ENCODE peak calls at places on chromosomes 1 and 21, in six cellular contexts. H is neuronal stem cell, C is mammary epithelial cell, B is fibroblast of mammary gland, N is lower leg skin, V is pancreas. X is an unnamed sample.

GRCh38 chr1:182570611-182570970 is 18.5 kb downstream of the RNASEL start:
- DNase-seq in H (no peak), C (no peak), B (no peak), N (no peak), V (no peak), X (no peak)

GRCh38 chr1:112957133-112957812 is 1.3 kb upstream of the SLC16A1 start:
- DNase-seq in H (no peak), C (peak), B (peak), N (peak), V (no peak), X (peak)

GRCh38 chr1:201264072-201264471 is 19.2 kb upstream of the PKP1 start:
- DNase-seq in H (no peak), C (no peak), B (no peak), N (peak), V (peak), X (no peak)

GRCh38 chr1:33093004-33093403 is 12.1 kb downstream of the AZIN2 start:
- DNase-seq in H (no peak), C (no peak), B (no peak), N (no peak), V (no peak), X (no peak)

GRCh38 chr1:30302808-30303310 is 420.5 kb downstream of the MATN1 start:
- DNase-seq in H (no peak), C (no peak), B (no peak), N (no peak), V (peak), X (no peak)

GRCh38 chr1:202207292-202207691 is 13.7 kb downstream of the LGR6 start:
- DNase-seq in H (no peak), C (peak), B (peak), N (no peak), V (no peak), X (peak)

GRCh38 chr1:90706437-90707362 is 10.4 kb downstream of the BARHL2 start:
- DNase-seq in H (no peak), C (peak), B (no peak), N (no peak), V (peak), X (peak)

GRCh38 chr21:36927718-36928117 is 38.8 kb downstream of the HLCS start:
- DNase-seq in H (peak), C (peak), B (peak), N (peak), V (peak), X (peak)

GRCh38 chr1:146013566-146013937 is 8.0 kb downstream of the HJV start:
- DNase-seq in H (no peak), C (no peak), B (peak), N (no peak), V (no peak), X (no peak)

GRCh38 chr21:29526545-29526944 is 227.8 kb downstream of the BACH1 start:
- DNase-seq in H (no peak), C (no peak), B (no peak), N (no peak), V (no peak), X (no peak)

GRCh38 chr1:17643861-17644703 is 104.6 kb downstream of the ARHGEF10L start:
- DNase-seq in H (no peak), C (no peak), B (no peak), N (no peak), V (no peak), X (no peak)

GRCh38 chr1:166164995-166165660 is 1.7 kb downstream of the FAM78B start:
- DNase-seq in H (peak), C (peak), B (peak), N (peak), V (peak), X (peak)

GRCh38 chr1:41356752-41357151 is 4.5 kb upstream of the FOXO6 start:
- DNase-seq in H (no peak), C (no peak), B (no peak), N (no peak), V (no peak), X (no peak)

GRCh38 chr21:34166468-34166867 is 93.1 kb downstream of the MRPS6 start:
- DNase-seq in H (no peak), C (peak), B (no peak), N (no peak), V (no peak), X (peak)

GRCh38 chr1:228344631-228345072 is 62.0 kb downstream of the TRIM11 start:
- DNase-seq in H (no peak), C (peak), B (no peak), N (no peak), V (peak), X (no peak)

GRCh38 chr21:15688016-15688415 is 41.8 kb upstream of the USP25 start:
- DNase-seq in H (no peak), C (no peak), B (no peak), N (no peak), V (no peak), X (no peak)

GRCh38 chr1:84698718-84699117 is 8.5 kb upstream of the SSX2IP start:
- DNase-seq in H (no peak), C (peak), B (peak), N (no peak), V (no peak), X (peak)

GRCh38 chr21:42473495-42474042 is 22.5 kb downstream of the RSPH1 start:
- DNase-seq in H (no peak), C (no peak), B (no peak), N (no peak), V (no peak), X (no peak)

GRCh38 chr21:39037807-39038405 is 145.3 kb downstream of the PSMG1 start:
- DNase-seq in H (no peak), C (no peak), B (peak), N (no peak), V (no peak), X (no peak)

GRCh38 chr1:224565186-224565585 is 50.9 kb upstream of the CNIH3 start:
- DNase-seq in H (no peak), C (peak), B (peak), N (peak), V (no peak), X (peak)

GRCh38 chr21:34550400-34550799 is 38.4 kb upstream of the KCNE1 start:
- DNase-seq in H (no peak), C (no peak), B (no peak), N (no peak), V (no peak), X (no peak)

GRCh38 chr1:54362881-54363340 is 43.3 kb downstream of the SSBP3 start:
- DNase-seq in H (no peak), C (no peak), B (peak), N (no peak), V (no peak), X (peak)

GRCh38 chr1:28257736-28258135 is 1.6 kb upstream of the SESN2 start:
- DNase-seq in H (no peak), C (no peak), B (no peak), N (no peak), V (no peak), X (no peak)

GRCh38 chr1:85743814-85744213 is 35.6 kb upstream of the ZNHIT6 start:
- DNase-seq in H (no peak), C (no peak), B (no peak), N (no peak), V (no peak), X (no peak)

GRCh38 chr1:220796530-220796929 is 9.8 kb downstream of the MTARC1 start:
- DNase-seq in H (no peak), C (no peak), B (no peak), N (no peak), V (no peak), X (no peak)

GRCh38 chr1:22500476-22500875 is 48.8 kb downstream of the ZBTB40 start:
- DNase-seq in H (no peak), C (peak), B (peak), N (no peak), V (peak), X (peak)

GRCh38 chr1:91559838-91560514 is 59.3 kb downstream of the CDC7 start:
- DNase-seq in H (no peak), C (no peak), B (no peak), N (no peak), V (no peak), X (no peak)

GRCh38 chr1:220879509-220880366 is 495 bp downstream of the HLX start:
- DNase-seq in H (no peak), C (peak), B (peak), N (no peak), V (peak), X (no peak)

GRCh38 chr1:243844186-243844585 is 5.9 kb downstream of the AKT3 start:
- DNase-seq in H (no peak), C (no peak), B (no peak), N (no peak), V (no peak), X (peak)

GRCh38 chr1:17441265-17441992 is 2.0 kb upstream of the RCC2 start:
- DNase-seq in H (no peak), C (peak), B (peak), N (no peak), V (no peak), X (peak)

GRCh38 chr1:162284206-162284955 is 92.3 kb downstream of the SPATA46 start:
- DNase-seq in H (no peak), C (no peak), B (no peak), N (no peak), V (no peak), X (no peak)

GRCh38 chr1:1597275-1597930 is 2.5 kb downstream of the FNDC10 start:
- DNase-seq in H (no peak), C (no peak), B (no peak), N (no peak), V (no peak), X (no peak)

DNA sequence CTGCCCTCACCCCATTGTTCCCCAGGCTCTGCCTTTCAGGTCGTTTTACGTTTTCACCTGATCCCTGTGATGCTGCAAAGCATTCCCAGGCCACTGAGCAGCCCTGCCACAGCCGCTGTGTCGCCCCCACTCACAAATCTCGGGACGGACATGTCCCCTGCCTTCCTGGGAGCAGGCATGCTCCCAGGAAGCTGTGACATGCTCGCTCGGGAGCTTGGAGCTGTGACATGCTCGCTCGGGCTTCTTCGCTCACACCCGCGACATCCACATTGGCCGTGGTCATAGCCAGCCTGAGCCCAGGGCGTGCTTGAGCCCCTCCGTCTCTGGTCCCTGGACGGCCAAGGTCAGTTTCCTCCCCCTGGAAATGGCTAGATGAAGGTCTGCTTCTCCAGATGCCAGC is 169.1 kb upstream of the ARHGEF16 start:
- DNase-seq in H (no peak), C (no peak), B (no peak), N (no peak), V (no peak), X (no peak)
- H3K4me3 ChIP-seq in H (no peak), C (no peak), B (no peak), N (no peak), V (no peak), X (no peak)

GRCh38 chr1:118185083-118185899 is at the start of gene SPAG17:
- DNase-seq in H (peak), C (peak), B (peak), N (peak), V (peak), X (peak)
- H3K4me3 ChIP-seq in H (peak), C (peak), B (no peak), N (peak), V (peak), X (peak)

GRCh38 chr1:173666646-173667045 is 3.0 kb downstream of the ANKRD45 start:
- DNase-seq in H (no peak), C (peak), B (peak), N (no peak), V (no peak), X (peak)

DNA sequence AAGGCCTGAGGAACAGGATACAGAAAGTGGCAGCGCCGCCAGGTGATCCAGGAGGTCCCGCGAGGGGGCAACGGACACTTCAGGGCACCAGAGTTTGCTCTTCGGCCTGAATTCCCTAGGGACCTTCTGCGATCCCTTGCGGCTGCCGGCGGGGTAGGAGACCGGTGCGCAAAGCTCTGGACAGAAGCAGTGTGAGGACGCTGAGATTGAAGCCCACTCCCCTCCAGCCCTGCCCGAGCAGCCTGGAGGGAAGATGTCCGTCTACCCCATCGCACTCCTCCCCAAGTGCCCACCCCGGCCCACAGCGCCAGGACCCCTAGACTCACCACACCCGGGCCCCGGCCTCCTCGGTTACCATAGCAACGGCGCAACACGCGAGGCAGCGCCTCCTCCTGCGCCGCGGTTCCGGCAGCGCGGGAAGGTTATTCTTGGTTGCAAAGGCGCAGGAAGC is at the start of gene ANKRD45:
- DNase-seq in H (peak), C (no peak), B (peak), N (no peak), V (peak), X (peak)
- H3K4me3 ChIP-seq in H (peak), C (no peak), B (peak), N (no peak), V (peak), X (peak)

GRCh38 chr21:46229923-46230260 is 1.3 kb upstream of the LSS start:
- DNase-seq in H (no peak), C (no peak), B (no peak), N (no peak), V (no peak), X (no peak)
- H3K4me3 ChIP-seq in H (peak), C (peak), B (peak), N (no peak), V (peak), X (peak)

DNA sequence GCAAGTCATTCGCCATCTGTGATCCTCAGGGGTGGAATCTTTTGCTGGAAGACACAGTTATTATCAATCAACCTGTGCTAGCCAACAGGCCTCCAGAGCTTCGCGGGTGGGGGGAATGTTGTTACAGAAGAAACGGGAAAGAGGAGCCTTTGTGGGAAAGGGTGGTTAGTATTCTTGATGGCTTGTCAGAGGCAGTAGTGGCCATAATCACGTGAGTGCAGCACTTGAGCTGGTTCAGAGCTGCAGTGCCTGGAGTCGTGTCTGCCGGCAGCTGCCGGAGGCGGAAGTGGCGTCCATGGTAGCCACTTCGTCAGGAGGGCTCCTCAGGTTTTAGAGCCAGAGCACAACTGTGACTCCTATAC is 204.8 kb downstream of the ST6GALNAC3 start:
- DNase-seq in H (no peak), C (no peak), B (no peak), N (no peak), V (no peak), X (no peak)
- H3K4me3 ChIP-seq in H (no peak), C (no peak), B (no peak), N (no peak), V (no peak), X (no peak)

GRCh38 chr1:231612393-231613089 is 14.0 kb upstream of the DISC1 start:
- DNase-seq in H (no peak), C (no peak), B (no peak), N (peak), V (no peak), X (no peak)
- H3K4me3 ChIP-seq in H (no peak), C (no peak), B (no peak), N (no peak), V (no peak), X (no peak)

DNA sequence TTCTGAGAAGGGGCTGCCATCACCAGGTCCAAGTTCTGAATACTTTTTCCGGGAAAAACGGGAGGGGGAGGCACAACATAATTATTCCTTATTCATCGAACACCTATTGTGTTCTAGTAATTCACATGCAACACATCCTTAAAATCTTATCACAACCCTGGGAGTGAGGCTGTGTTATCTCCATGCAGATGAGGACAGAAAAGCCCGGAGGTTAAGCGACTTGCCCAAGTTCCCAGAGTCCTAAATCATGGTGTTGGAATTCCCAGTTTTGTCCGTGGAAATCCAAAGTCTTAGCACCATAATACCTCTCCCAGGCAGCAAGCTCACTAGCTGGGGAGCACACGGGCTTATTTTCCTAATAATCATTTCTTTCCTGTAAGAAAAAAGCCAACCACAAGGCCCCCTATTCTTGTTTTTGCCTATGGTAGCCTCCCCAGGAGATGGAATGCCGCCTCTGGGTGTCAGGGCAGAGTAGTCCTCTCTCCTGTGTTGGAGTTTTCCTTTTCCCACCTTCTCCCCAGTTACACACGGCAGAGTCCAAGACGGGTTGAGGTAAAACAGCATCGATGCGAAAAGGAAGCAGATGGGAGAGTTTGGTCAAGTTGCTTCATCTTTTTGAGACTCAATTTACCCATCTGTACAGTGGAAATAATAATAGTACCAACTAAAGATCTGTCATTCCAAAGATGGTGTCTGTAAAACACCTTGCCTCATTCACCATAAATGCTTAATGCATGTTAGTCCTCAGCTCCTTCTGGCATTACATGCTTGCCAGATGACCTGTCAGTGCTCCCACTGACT is 228.0 kb upstream of the TMEM51 start:
- DNase-seq in H (no peak), C (no peak), B (no peak), N (no peak), V (no peak), X (no peak)
- H3K4me3 ChIP-seq in H (no peak), C (peak), B (peak), N (peak), V (peak), X (peak)

GRCh38 chr1:183996036-183996376 is 41.5 kb downstream of the COLGALT2 start:
- DNase-seq in H (no peak), C (no peak), B (no peak), N (no peak), V (no peak), X (no peak)
- H3K4me3 ChIP-seq in H (no peak), C (no peak), B (no peak), N (no peak), V (no peak), X (no peak)

DNA sequence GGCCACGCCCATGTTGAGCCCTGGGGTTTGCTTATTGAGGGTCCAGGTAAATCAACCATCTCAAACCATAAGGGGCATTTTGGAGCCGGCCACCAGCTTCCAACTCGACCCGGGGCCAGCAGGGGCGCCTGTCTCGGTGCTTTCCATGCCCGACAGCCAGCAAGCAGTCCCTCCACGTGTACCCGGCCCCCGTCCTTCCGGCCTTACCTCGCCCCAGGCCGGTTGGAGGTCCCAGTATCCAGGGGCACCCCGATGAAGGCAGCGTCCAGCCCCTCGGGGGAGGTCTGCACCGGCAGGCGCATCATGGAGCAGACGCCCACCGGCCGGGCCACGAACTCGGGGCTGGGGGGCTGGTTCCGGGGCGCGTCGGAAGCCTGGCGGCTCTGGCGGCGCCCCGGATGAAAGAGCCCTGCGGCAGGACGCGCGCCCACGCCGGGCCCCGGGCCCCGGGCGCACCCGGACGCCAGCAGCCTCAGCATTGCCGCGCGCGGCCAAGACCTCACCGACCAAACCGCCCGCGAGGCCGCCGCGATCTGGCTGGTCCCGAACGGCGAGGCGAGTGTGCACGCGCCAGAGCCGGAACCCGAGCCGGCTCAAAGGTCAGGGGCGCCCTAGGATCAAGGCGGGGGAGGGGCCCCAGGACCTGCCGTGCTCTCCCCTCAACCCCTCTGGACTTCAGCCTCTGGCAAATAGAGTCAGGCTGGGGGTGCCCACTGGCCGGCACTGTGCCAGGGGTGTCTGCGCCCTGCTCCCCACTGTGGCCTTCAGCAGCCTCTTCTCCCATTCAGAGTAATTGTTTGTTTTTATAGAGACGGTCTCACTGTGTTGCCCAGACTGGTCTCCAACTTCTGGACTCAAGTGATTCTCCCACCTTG is at the start of gene AGMAT:
- DNase-seq in H (no peak), C (no peak), B (peak), N (no peak), V (peak), X (peak)
- H3K4me3 ChIP-seq in H (peak), C (no peak), B (peak), N (no peak), V (peak), X (peak)

GRCh38 chr1:151908228-151908691 is 1.1 kb downstream of the THEM4 start:
- DNase-seq in H (no peak), C (no peak), B (peak), N (no peak), V (no peak), X (peak)
- H3K4me3 ChIP-seq in H (no peak), C (peak), B (peak), N (no peak), V (peak), X (peak)

X was measured in foreskin fibroblast.